ENCODE peak calls at places on chromosomes 7 and 10, in five cellular contexts. O, J, G, F and I are unnamed samples.

GRCh38 chr10:118873080-118873737 is 118.4 kb upstream of the CACUL1 start:
- DNase-seq in O (no peak), J (no peak), G (peak), F (peak), I (no peak)

GRCh38 chr10:117007080-117007479 is 2.1 kb upstream of the SHTN1 start:
- DNase-seq in O (no peak), J (no peak), G (peak), F (peak), I (no peak)

GRCh38 chr7:29109356-29109755 is 37.0 kb downstream of the CPVL start:
- DNase-seq in O (no peak), J (no peak), G (no peak), F (no peak), I (no peak)

GRCh38 chr10:119502214-119502613 is 40.3 kb downstream of the RGS10 start:
- DNase-seq in O (no peak), J (peak), G (no peak), F (no peak), I (no peak)

GRCh38 chr7:51314726-51315125 is 1.9 kb downstream of the COBL start:
- DNase-seq in O (no peak), J (no peak), G (no peak), F (no peak), I (no peak)

GRCh38 chr7:17706734-17707133 is 233.6 kb downstream of the SNX13 start:
- DNase-seq in O (peak), J (peak), G (peak), F (peak), I (peak)

GRCh38 chr7:12979181-12979580 is 291.7 kb downstream of the ARL4A start:
- DNase-seq in O (no peak), J (no peak), G (no peak), F (no peak), I (no peak)

GRCh38 chr10:565676-566075 is 123.8 kb downstream of the DIP2C start:
- DNase-seq in O (no peak), J (no peak), G (no peak), F (no peak), I (no peak)

GRCh38 chr7:157907091-157907490 is 570.3 kb downstream of the DNAJB6 start:
- DNase-seq in O (no peak), J (no peak), G (no peak), F (no peak), I (no peak)

GRCh38 chr7:11427686-11428273 is 404.2 kb downstream of the THSD7A start:
- DNase-seq in O (peak), J (no peak), G (peak), F (peak), I (peak)

GRCh38 chr10:110833234-110833940 is 38.3 kb upstream of the PDCD4 start:
- DNase-seq in O (no peak), J (no peak), G (no peak), F (no peak), I (no peak)

GRCh38 chr10:79409038-79410035 is 36.1 kb downstream of the ZCCHC24 start:
- DNase-seq in O (no peak), J (no peak), G (no peak), F (no peak), I (no peak)

GRCh38 chr7:27031289-27032172 is 64.3 kb downstream of the HOXA1 start:
- DNase-seq in O (no peak), J (no peak), G (no peak), F (peak), I (no peak)

GRCh38 chr10:73871295-73871914 is 3.0 kb downstream of the CAMK2G start:
- DNase-seq in O (no peak), J (no peak), G (no peak), F (no peak), I (no peak)

GRCh38 chr7:127907638-127908040 is 123.6 kb downstream of the LRRC4 start:
- DNase-seq in O (no peak), J (no peak), G (peak), F (no peak), I (no peak)

GRCh38 chr7:75892634-75893272 is 13.9 kb downstream of the RHBDD2 start:
- DNase-seq in O (no peak), J (no peak), G (no peak), F (peak), I (no peak)

GRCh38 chr10:71880425-71881306 is 29.6 kb upstream of the PSAP start:
- DNase-seq in O (no peak), J (no peak), G (no peak), F (no peak), I (no peak)

GRCh38 chr7:68828575-68828974 is 769.7 kb upstream of the AUTS2 start:
- DNase-seq in O (no peak), J (no peak), G (no peak), F (no peak), I (no peak)

GRCh38 chr10:48523820-48524758 is 80.8 kb downstream of the ARHGAP22 start:
- DNase-seq in O (peak), J (no peak), G (peak), F (no peak), I (no peak)

GRCh38 chr7:128268233-128268632 is 27.2 kb downstream of the LEP start:
- DNase-seq in O (no peak), J (no peak), G (no peak), F (no peak), I (no peak)

GRCh38 chr10:18689498-18689897 is 30.3 kb downstream of the ARL5B start:
- DNase-seq in O (peak), J (no peak), G (peak), F (peak), I (peak)

GRCh38 chr10:127150136-127150535 is 46.3 kb downstream of the INSYN2A start:
- DNase-seq in O (no peak), J (no peak), G (no peak), F (peak), I (no peak)

GRCh38 chr10:80509403-80510161 is 28.1 kb upstream of the SH2D4B start:
- DNase-seq in O (no peak), J (no peak), G (peak), F (peak), I (no peak)

GRCh38 chr7:27151945-27152815 is at the start of gene HOXA3:
- DNase-seq in O (no peak), J (no peak), G (no peak), F (no peak), I (no peak)